ENCODE peak calls at places on chromosome 15, in seven cellular contexts. One of them, this sample, is unnamed.

GRCh38 chr15:78018445-78018844 is 59.1 kb downstream of the TBC1D2B start:
- DNase-seq in progenitor cell of endocrine pancreas: no peak
- DNase-seq in cardiac muscle cell: no peak
- DNase-seq in prostate gland: peak; percentile 73
- DNase-seq in GM10248: no peak
- DNase-seq in hypothalamus: no peak
- DNase-seq in NCI-H460: no peak
- DNase-seq in this sample: no peak

GRCh38 chr15:40595219-40595618 is 1.2 kb downstream of the KNL1 start:
- DNase-seq in progenitor cell of endocrine pancreas: no peak
- DNase-seq in cardiac muscle cell: no peak
- DNase-seq in prostate gland: no peak
- DNase-seq in GM10248: no peak
- DNase-seq in hypothalamus: no peak
- DNase-seq in NCI-H460: no peak
- DNase-seq in this sample: no peak

GRCh38 chr15:47924381-47924780 is 196.4 kb upstream of the SLC24A5 start:
- DNase-seq in progenitor cell of endocrine pancreas: no peak
- DNase-seq in cardiac muscle cell: no peak
- DNase-seq in prostate gland: no peak
- DNase-seq in GM10248: no peak
- DNase-seq in hypothalamus: no peak
- DNase-seq in NCI-H460: no peak
- DNase-seq in this sample: no peak

GRCh38 chr15:39591141-39591895 is 10.4 kb downstream of the THBS1 start:
- DNase-seq in progenitor cell of endocrine pancreas: no peak
- DNase-seq in cardiac muscle cell: peak; percentile 37
- DNase-seq in prostate gland: no peak
- DNase-seq in GM10248: no peak
- DNase-seq in hypothalamus: no peak
- DNase-seq in NCI-H460: no peak
- DNase-seq in this sample: no peak

GRCh38 chr15:30958219-30958618 is 33.2 kb downstream of the MTMR10 start:
- DNase-seq in progenitor cell of endocrine pancreas: no peak
- DNase-seq in cardiac muscle cell: no peak
- DNase-seq in prostate gland: no peak
- DNase-seq in GM10248: no peak
- DNase-seq in hypothalamus: no peak
- DNase-seq in NCI-H460: no peak
- DNase-seq in this sample: no peak

GRCh38 chr15:89052474-89052873 is 35.8 kb upstream of the ABHD2 start:
- DNase-seq in progenitor cell of endocrine pancreas: no peak
- DNase-seq in cardiac muscle cell: peak; percentile 96
- DNase-seq in prostate gland: no peak
- DNase-seq in GM10248: no peak
- DNase-seq in hypothalamus: no peak
- DNase-seq in NCI-H460: no peak
- DNase-seq in this sample: no peak

GRCh38 chr15:40291088-40291574 is 8.3 kb upstream of the ANKRD63 start:
- DNase-seq in progenitor cell of endocrine pancreas: peak; percentile 44
- DNase-seq in cardiac muscle cell: peak; percentile 68
- DNase-seq in prostate gland: peak; percentile 25
- DNase-seq in GM10248: no peak
- DNase-seq in hypothalamus: no peak
- DNase-seq in NCI-H460: peak; percentile 48
- DNase-seq in this sample: no peak

GRCh38 chr15:62999178-62999577 is 43.4 kb upstream of the TPM1 start:
- DNase-seq in progenitor cell of endocrine pancreas: no peak
- DNase-seq in cardiac muscle cell: no peak
- DNase-seq in prostate gland: no peak
- DNase-seq in GM10248: no peak
- DNase-seq in hypothalamus: no peak
- DNase-seq in NCI-H460: no peak
- DNase-seq in this sample: no peak

GRCh38 chr15:90624278-90624930 is 92.7 kb upstream of the BLM start:
- DNase-seq in progenitor cell of endocrine pancreas: no peak
- DNase-seq in cardiac muscle cell: no peak
- DNase-seq in prostate gland: no peak
- DNase-seq in GM10248: no peak
- DNase-seq in hypothalamus: no peak
- DNase-seq in NCI-H460: no peak
- DNase-seq in this sample: no peak

GRCh38 chr15:29970402-29970695 is 112.4 kb upstream of the GOLGA8J start:
- DNase-seq in progenitor cell of endocrine pancreas: no peak
- DNase-seq in cardiac muscle cell: no peak
- DNase-seq in prostate gland: no peak
- DNase-seq in GM10248: no peak
- DNase-seq in hypothalamus: no peak
- DNase-seq in NCI-H460: no peak
- DNase-seq in this sample: no peak

GRCh38 chr15:40493089-40493840 is 22.5 kb downstream of the CHST14 start:
- DNase-seq in progenitor cell of endocrine pancreas: no peak
- DNase-seq in cardiac muscle cell: no peak
- DNase-seq in prostate gland: no peak
- DNase-seq in GM10248: no peak
- DNase-seq in hypothalamus: no peak
- DNase-seq in NCI-H460: no peak
- DNase-seq in this sample: no peak

GRCh38 chr15:63166219-63166618 is 8.9 kb upstream of the RPS27L start:
- DNase-seq in progenitor cell of endocrine pancreas: no peak
- DNase-seq in cardiac muscle cell: peak; percentile 45
- DNase-seq in prostate gland: no peak
- DNase-seq in GM10248: no peak
- DNase-seq in hypothalamus: no peak
- DNase-seq in NCI-H460: no peak
- DNase-seq in this sample: no peak

GRCh38 chr15:33860749-33861148 is 107.5 kb upstream of the CHRM5 start:
- DNase-seq in progenitor cell of endocrine pancreas: no peak
- DNase-seq in cardiac muscle cell: peak; percentile 33
- DNase-seq in prostate gland: no peak
- DNase-seq in GM10248: no peak
- DNase-seq in hypothalamus: no peak
- DNase-seq in NCI-H460: no peak
- DNase-seq in this sample: no peak

GRCh38 chr15:31335991-31336942 is 9.6 kb downstream of the KLF13 start:
- DNase-seq in progenitor cell of endocrine pancreas: no peak
- DNase-seq in cardiac muscle cell: no peak
- DNase-seq in prostate gland: no peak
- DNase-seq in GM10248: no peak
- DNase-seq in hypothalamus: no peak
- DNase-seq in NCI-H460: no peak
- DNase-seq in this sample: peak; percentile 9

GRCh38 chr15:37907136-37907535 is 27.3 kb upstream of the TMCO5A start:
- DNase-seq in progenitor cell of endocrine pancreas: no peak
- DNase-seq in cardiac muscle cell: peak; percentile 37
- DNase-seq in prostate gland: no peak
- DNase-seq in GM10248: no peak
- DNase-seq in hypothalamus: no peak
- DNase-seq in NCI-H460: no peak
- DNase-seq in this sample: no peak

GRCh38 chr15:90209591-90209990 is 8.5 kb downstream of the SEMA4B start:
- DNase-seq in progenitor cell of endocrine pancreas: no peak
- DNase-seq in cardiac muscle cell: no peak
- DNase-seq in prostate gland: no peak
- DNase-seq in GM10248: peak; percentile 78
- DNase-seq in hypothalamus: no peak
- DNase-seq in NCI-H460: no peak
- DNase-seq in this sample: no peak

GRCh38 chr15:67024322-67024997 is 40.9 kb upstream of the SMAD3 start:
- DNase-seq in progenitor cell of endocrine pancreas: no peak
- DNase-seq in cardiac muscle cell: peak; percentile 97
- DNase-seq in prostate gland: peak; percentile 69
- DNase-seq in GM10248: no peak
- DNase-seq in hypothalamus: no peak
- DNase-seq in NCI-H460: peak; percentile 81
- DNase-seq in this sample: peak; percentile 40

GRCh38 chr15:63986185-63986680 is 60.1 kb downstream of the DAPK2 start:
- DNase-seq in progenitor cell of endocrine pancreas: no peak
- DNase-seq in cardiac muscle cell: no peak
- DNase-seq in prostate gland: no peak
- DNase-seq in GM10248: no peak
- DNase-seq in hypothalamus: no peak
- DNase-seq in NCI-H460: no peak
- DNase-seq in this sample: no peak

GRCh38 chr15:64305261-64305660 is 50.7 kb downstream of the CSNK1G1 start:
- DNase-seq in progenitor cell of endocrine pancreas: no peak
- DNase-seq in cardiac muscle cell: no peak
- DNase-seq in prostate gland: no peak
- DNase-seq in GM10248: no peak
- DNase-seq in hypothalamus: no peak
- DNase-seq in NCI-H460: no peak
- DNase-seq in this sample: no peak

GRCh38 chr15:42364529-42364928 is 5.2 kb downstream of the CAPN3 start:
- DNase-seq in progenitor cell of endocrine pancreas: no peak
- DNase-seq in cardiac muscle cell: peak; percentile 21
- DNase-seq in prostate gland: peak; percentile 12
- DNase-seq in GM10248: no peak
- DNase-seq in hypothalamus: no peak
- DNase-seq in NCI-H460: no peak
- DNase-seq in this sample: no peak

GRCh38 chr15:85551221-85551832 is 170.9 kb downstream of the AKAP13 start:
- DNase-seq in progenitor cell of endocrine pancreas: no peak
- DNase-seq in cardiac muscle cell: peak; percentile 73
- DNase-seq in prostate gland: no peak
- DNase-seq in GM10248: no peak
- DNase-seq in hypothalamus: no peak
- DNase-seq in NCI-H460: no peak
- DNase-seq in this sample: no peak

GRCh38 chr15:71120428-71120944 is 5.2 kb downstream of the THSD4 start:
- DNase-seq in progenitor cell of endocrine pancreas: no peak
- DNase-seq in cardiac muscle cell: no peak
- DNase-seq in prostate gland: no peak
- DNase-seq in GM10248: no peak
- DNase-seq in hypothalamus: no peak
- DNase-seq in NCI-H460: no peak
- DNase-seq in this sample: no peak

GRCh38 chr15:94864600-94864999 is 633.2 kb downstream of the MCTP2 start:
- DNase-seq in progenitor cell of endocrine pancreas: no peak
- DNase-seq in cardiac muscle cell: no peak
- DNase-seq in prostate gland: no peak
- DNase-seq in GM10248: no peak
- DNase-seq in hypothalamus: no peak
- DNase-seq in NCI-H460: no peak
- DNase-seq in this sample: no peak

GRCh38 chr15:98760112-98760826 is 111.9 kb downstream of the IGF1R start:
- DNase-seq in progenitor cell of endocrine pancreas: no peak
- DNase-seq in cardiac muscle cell: no peak
- DNase-seq in prostate gland: peak; percentile 83
- DNase-seq in GM10248: no peak
- DNase-seq in hypothalamus: no peak
- DNase-seq in NCI-H460: no peak
- DNase-seq in this sample: no peak

GRCh38 chr15:44713006-44713966 is 2.0 kb downstream of the B2M start:
- DNase-seq in progenitor cell of endocrine pancreas: no peak
- DNase-seq in cardiac muscle cell: peak; percentile 47
- DNase-seq in prostate gland: no peak
- DNase-seq in GM10248: no peak
- DNase-seq in hypothalamus: no peak
- DNase-seq in NCI-H460: peak; percentile 44
- DNase-seq in this sample: peak; percentile 69

This sample was measured in cerebellar cortex.